ENCODE peak calls at places on chromosomes 2 and 18, in nine cellular contexts. F is GM04504; R is NCI-H774; S is stimulated activated CD8-positive, alpha-beta memory T cell treated with anti-CD3 and anti-CD28 coated beads, Interleukin-4, amount 100 ng/mL, for 4 hours; O is lower lobe of right lung; T is K562; E is HTR-8/SVneo; U is pancreas; Q is NAMALWA. K is an unnamed sample.

GRCh38 chr18:74291771-74292540 is at the start of gene CYB5A:
- DNase-seq in F (peak), R (peak), S (peak), O (peak), T (peak), E (peak), U (peak), Q (peak), K (peak)

GRCh38 chr2:45850558-45850957 is 199.1 kb downstream of the PRKCE start:
- DNase-seq in F (no peak), R (peak), S (no peak), O (no peak), T (no peak), E (no peak), U (no peak), Q (no peak), K (no peak)

GRCh38 chr2:177921726-177922125 is 150.9 kb downstream of the PDE11A start:
- DNase-seq in F (peak), R (no peak), S (no peak), O (no peak), T (no peak), E (no peak), U (no peak), Q (no peak), K (no peak)

GRCh38 chr18:2680216-2680792 is 24.8 kb downstream of the SMCHD1 start:
- DNase-seq in F (no peak), R (no peak), S (no peak), O (no peak), T (no peak), E (no peak), U (no peak), Q (no peak), K (no peak)

GRCh38 chr2:141455211-141455826 is 675.5 kb downstream of the LRP1B start:
- DNase-seq in F (no peak), R (no peak), S (no peak), O (no peak), T (no peak), E (no peak), U (no peak), Q (no peak), K (no peak)

GRCh38 chr18:56305583-56305982 is 332.8 kb downstream of the TXNL1 start:
- DNase-seq in F (no peak), R (no peak), S (no peak), O (no peak), T (no peak), E (no peak), U (no peak), Q (no peak), K (no peak)

GRCh38 chr2:181262782-181263181 is 194.4 kb upstream of the ITGA4 start:
- DNase-seq in F (no peak), R (no peak), S (no peak), O (no peak), T (no peak), E (no peak), U (no peak), Q (no peak), K (no peak)

GRCh38 chr18:8749492-8749891 is 44.1 kb downstream of the MTCL1 start:
- DNase-seq in F (no peak), R (no peak), S (no peak), O (no peak), T (no peak), E (no peak), U (no peak), Q (no peak), K (no peak)

GRCh38 chr2:98658816-98659486 is 50.6 kb downstream of the UNC50 start:
- DNase-seq in F (no peak), R (no peak), S (no peak), O (no peak), T (no peak), E (no peak), U (no peak), Q (no peak), K (no peak)

GRCh38 chr2:36824281-36824680 is 127.8 kb downstream of the VIT start:
- DNase-seq in F (no peak), R (no peak), S (no peak), O (no peak), T (no peak), E (no peak), U (no peak), Q (no peak), K (no peak)

GRCh38 chr2:129740504-129740903 is 239.0 kb upstream of the RAB6C start:
- DNase-seq in F (no peak), R (no peak), S (no peak), O (no peak), T (no peak), E (no peak), U (no peak), Q (no peak), K (no peak)

GRCh38 chr2:241833101-241833937 is 24.3 kb downstream of the NEU4 start:
- DNase-seq in F (peak), R (no peak), S (no peak), O (no peak), T (peak), E (no peak), U (no peak), Q (no peak), K (no peak)

GRCh38 chr18:44841221-44841620 is 160.5 kb downstream of the SETBP1 start:
- DNase-seq in F (no peak), R (no peak), S (no peak), O (no peak), T (no peak), E (no peak), U (no peak), Q (no peak), K (no peak)

GRCh38 chr2:64426191-64426952 is 27.6 kb upstream of the LGALSL start:
- DNase-seq in F (no peak), R (no peak), S (no peak), O (no peak), T (no peak), E (peak), U (no peak), Q (no peak), K (no peak)

GRCh38 chr2:51103205-51103604 is 71.3 kb upstream of the NRXN1 start:
- DNase-seq in F (no peak), R (no peak), S (no peak), O (peak), T (no peak), E (peak), U (no peak), Q (no peak), K (no peak)

GRCh38 chr2:131483981-131484505 is 8.1 kb downstream of the TUBA3D start:
- DNase-seq in F (no peak), R (no peak), S (no peak), O (no peak), T (no peak), E (no peak), U (no peak), Q (no peak), K (no peak)

GRCh38 chr2:82875891-82876290 is 1583.2 kb downstream of the SUCLG1 start:
- DNase-seq in F (no peak), R (no peak), S (no peak), O (no peak), T (peak), E (no peak), U (no peak), Q (no peak), K (no peak)

GRCh38 chr2:177264209-177264538 is 353 bp downstream of the NFE2L2 start:
- DNase-seq in F (no peak), R (no peak), S (no peak), O (peak), T (peak), E (peak), U (peak), Q (no peak), K (no peak)

GRCh38 chr2:173037245-173038106 is 38.2 kb upstream of the MAP3K20 start:
- DNase-seq in F (no peak), R (no peak), S (no peak), O (no peak), T (no peak), E (no peak), U (no peak), Q (no peak), K (no peak)

GRCh38 chr2:241739651-241740050 is 5.2 kb downstream of the D2HGDH start:
- DNase-seq in F (peak), R (no peak), S (no peak), O (no peak), T (no peak), E (no peak), U (no peak), Q (no peak), K (no peak)

GRCh38 chr2:239852272-239852671 is 172.9 kb downstream of the NDUFA10 start:
- DNase-seq in F (no peak), R (no peak), S (no peak), O (no peak), T (no peak), E (no peak), U (no peak), Q (no peak), K (no peak)

GRCh38 chr18:3966246-3966984 is 488.7 kb downstream of the DLGAP1 start:
- DNase-seq in F (no peak), R (no peak), S (no peak), O (no peak), T (no peak), E (no peak), U (no peak), Q (no peak), K (no peak)

GRCh38 chr2:69915050-69915945 is at the start of gene MXD1:
- DNase-seq in F (no peak), R (no peak), S (no peak), O (peak), T (peak), E (no peak), U (peak), Q (peak), K (no peak)

GRCh38 chr2:127901339-127902072 is 15.8 kb upstream of the AMMECR1L start:
- DNase-seq in F (no peak), R (no peak), S (no peak), O (no peak), T (no peak), E (no peak), U (peak), Q (no peak), K (no peak)

GRCh38 chr18:12652861-12653401 is 5.0 kb downstream of the SPIRE1 start:
- DNase-seq in F (no peak), R (no peak), S (no peak), O (no peak), T (peak), E (no peak), U (no peak), Q (no peak), K (no peak)

GRCh38 chr2:120779781-120780283 is 44.2 kb downstream of the GLI2 start:
- DNase-seq in F (peak), R (no peak), S (no peak), O (no peak), T (no peak), E (peak), U (no peak), Q (peak), K (no peak)

GRCh38 chr2:207258191-207258991 is 92.6 kb upstream of the KLF7 start:
- DNase-seq in F (peak), R (no peak), S (no peak), O (peak), T (no peak), E (peak), U (no peak), Q (no peak), K (peak)

GRCh38 chr2:20509766-20510490 is 63.1 kb downstream of the RHOB start:
- DNase-seq in F (no peak), R (peak), S (no peak), O (peak), T (peak), E (peak), U (no peak), Q (no peak), K (no peak)

GRCh38 chr2:38218583-38218982 is 142.6 kb upstream of the CYP1B1 start:
- DNase-seq in F (no peak), R (no peak), S (no peak), O (no peak), T (no peak), E (no peak), U (no peak), Q (no peak), K (no peak)

GRCh38 chr18:35949903-35950627 is 22.4 kb upstream of the RMP24 start:
- DNase-seq in F (peak), R (peak), S (no peak), O (peak), T (peak), E (peak), U (peak), Q (peak), K (peak)

GRCh38 chr2:43276962-43277383 is 50.6 kb upstream of the ZFP36L2 start:
- DNase-seq in F (no peak), R (no peak), S (no peak), O (peak), T (no peak), E (no peak), U (peak), Q (no peak), K (no peak)

GRCh38 chr2:98823196-98824166 is 92.5 kb upstream of the MGAT4A start:
- DNase-seq in F (no peak), R (no peak), S (no peak), O (no peak), T (no peak), E (no peak), U (no peak), Q (no peak), K (no peak)

GRCh38 chr2:133821107-133821760 is 253.0 kb upstream of the NCKAP5 start:
- DNase-seq in F (no peak), R (no peak), S (no peak), O (no peak), T (no peak), E (no peak), U (no peak), Q (no peak), K (no peak)

GRCh38 chr18:68215931-68216330 is 499.0 kb downstream of the TMX3 start:
- DNase-seq in F (peak), R (no peak), S (no peak), O (no peak), T (no peak), E (peak), U (no peak), Q (no peak), K (no peak)

GRCh38 chr2:209441541-209441940 is 17.7 kb downstream of the MAP2 start:
- DNase-seq in F (no peak), R (no peak), S (no peak), O (no peak), T (no peak), E (no peak), U (no peak), Q (no peak), K (no peak)

GRCh38 chr2:234881413-234882241 is 70.2 kb upstream of the SH3BP4 start:
- DNase-seq in F (peak), R (peak), S (no peak), O (peak), T (peak), E (peak), U (peak), Q (peak), K (peak)